ENCODE peak calls at places on chromosomes 5 and 9, in nine cellular contexts. Z, J, B, M, G, A, P, T and S are unnamed samples.

GRCh38 chr9:30140415-30140814 is 2244.0 kb upstream of the ACO1 start:
- DNase-seq in Z (no peak), J (no peak), B (no peak), M (no peak), G (no peak), A (no peak), P (no peak), T (no peak), S (no peak)

GRCh38 chr5:137802282-137803210 is 48.4 kb upstream of the HNRNPA0 start:
- DNase-seq in Z (no peak), J (no peak), B (no peak), M (no peak), G (no peak), A (no peak), P (no peak), T (no peak), S (no peak)

GRCh38 chr9:16321461-16322119 is 548.9 kb downstream of the BNC2 start:
- DNase-seq in Z (no peak), J (peak), B (no peak), M (no peak), G (peak), A (no peak), P (no peak), T (no peak), S (peak)

GRCh38 chr9:116344416-116344815 is 190.8 kb downstream of the PAPPA start:
- DNase-seq in Z (no peak), J (no peak), B (no peak), M (no peak), G (no peak), A (no peak), P (no peak), T (no peak), S (no peak)

GRCh38 chr5:160312139-160312959 is at the start of gene CCNJL:
- DNase-seq in Z (peak), J (no peak), B (peak), M (no peak), G (peak), A (no peak), P (peak), T (peak), S (peak)

GRCh38 chr9:22079873-22080341 is 70.8 kb upstream of the CDKN2B start:
- DNase-seq in Z (no peak), J (peak), B (no peak), M (no peak), G (peak), A (no peak), P (no peak), T (no peak), S (peak)

GRCh38 chr9:88990721-88991065 is 575 bp upstream of the S1PR3 start:
- DNase-seq in Z (peak), J (no peak), B (no peak), M (no peak), G (no peak), A (no peak), P (no peak), T (no peak), S (no peak)

GRCh38 chr5:73338201-73339126 is 110.1 kb downstream of the FOXD1 start:
- DNase-seq in Z (no peak), J (peak), B (no peak), M (no peak), G (peak), A (no peak), P (no peak), T (peak), S (peak)

GRCh38 chr9:34363619-34364351 is 12.9 kb downstream of the MYORG start:
- DNase-seq in Z (peak), J (no peak), B (no peak), M (no peak), G (no peak), A (no peak), P (peak), T (no peak), S (no peak)

GRCh38 chr5:61289241-61289640 is 42.8 kb upstream of the ZSWIM6 start:
- DNase-seq in Z (no peak), J (no peak), B (no peak), M (no peak), G (no peak), A (no peak), P (no peak), T (no peak), S (peak)

GRCh38 chr9:121192959-121193645 is 8.6 kb downstream of the RAB14 start:
- DNase-seq in Z (no peak), J (no peak), B (no peak), M (no peak), G (peak), A (no peak), P (no peak), T (no peak), S (peak)

GRCh38 chr9:78439866-78440830 is 143.2 kb downstream of the PSAT1 start:
- DNase-seq in Z (peak), J (no peak), B (no peak), M (no peak), G (no peak), A (no peak), P (no peak), T (no peak), S (no peak)

GRCh38 chr5:144361406-144361805 is 190.7 kb downstream of the KCTD16 start:
- DNase-seq in Z (no peak), J (peak), B (no peak), M (no peak), G (peak), A (no peak), P (no peak), T (no peak), S (no peak)

GRCh38 chr9:109816490-109816889 is 36.5 kb downstream of the PALM2AKAP2 start:
- DNase-seq in Z (no peak), J (peak), B (no peak), M (no peak), G (peak), A (peak), P (no peak), T (no peak), S (peak)